ENCODE peak calls at places on chromosomes 5 and 9, in four cellular contexts. D, L, R and V are unnamed samples.

GRCh38 chr5:85453026-85453349 is 1068.3 kb upstream of the EDIL3 start:
- DNase-seq in D (no peak), R (no peak), L (no peak), V (no peak)

GRCh38 chr9:89497978-89498844 is at the start of gene SEMA4D:
- DNase-seq in L (peak), R (peak), D (no peak), V (no peak)

GRCh38 chr5:118529361-118530154 is 458.8 kb downstream of the DTWD2 start:
- DNase-seq in L (no peak), D (no peak), R (no peak), V (no peak)

GRCh38 chr9:15135167-15135792 is 171.7 kb downstream of the TTC39B start:
- DNase-seq in R (no peak), D (no peak), L (peak), V (no peak)

GRCh38 chr9:215631-216155 is 1.0 kb downstream of the DOCK8 start:
- DNase-seq in R (no peak), L (no peak), D (no peak), V (no peak)

GRCh38 chr5:110072646-110073045 is 382.9 kb downstream of the MAN2A1 start:
- DNase-seq in R (no peak), D (no peak), L (peak), V (no peak)

GRCh38 chr5:36300181-36300926 is 1.3 kb downstream of the RANBP3L start:
- DNase-seq in D (no peak), R (no peak), L (no peak), V (no peak)

GRCh38 chr9:136016221-136016881 is 55.2 kb upstream of the UBAC1 start:
- DNase-seq in L (no peak), R (no peak), D (no peak), V (no peak)

GRCh38 chr5:154365823-154366222 is 80.0 kb upstream of the SAP30L start:
- DNase-seq in D (no peak), R (no peak), L (peak), V (no peak)

GRCh38 chr5:10553476-10553875 is 10.4 kb upstream of the ANKRD33B start:
- DNase-seq in L (no peak), D (no peak), R (no peak), V (no peak)

GRCh38 chr5:134837530-134838181 is 8.1 kb upstream of the C5orf24 start:
- DNase-seq in R (no peak), L (peak), D (no peak), V (no peak)

GRCh38 chr9:127308559-127309429 is 44.2 kb downstream of the GARNL3 start:
- DNase-seq in D (no peak), R (no peak), L (peak), V (no peak)

GRCh38 chr9:68697846-68698245 is 7.2 kb upstream of the PIP5K1B start:
- DNase-seq in L (no peak), D (no peak), R (no peak), V (no peak)

GRCh38 chr5:120531215-120531614 is 67.1 kb downstream of the PRR16 start:
- DNase-seq in R (no peak), D (no peak), L (no peak), V (no peak)